ENCODE peak calls at places on chromosomes 13 and 19, in six cellular contexts. B is H1, P is tibial artery, Y is testis, F is spleen, S is small intestine. E is an unnamed sample. For H3K4me1 and H3K27me3, the result is how much of the 10 kb centered on the place peaks cover.

GRCh38 chr13:103663996-103664395 is 597.8 kb upstream of the SLC10A2 start:
- DNase-seq in B (no peak), P (no peak), Y (no peak), F (no peak), S (no peak), E (no peak)

GRCh38 chr13:40061466-40062450 is 406.3 kb downstream of the COG6 start:
- DNase-seq in B (no peak), P (no peak), Y (no peak), F (no peak), S (no peak), E (no peak)

GRCh38 chr13:77779461-77780272 is 82.2 kb downstream of the SLAIN1 start:
- DNase-seq in B (no peak), P (no peak), Y (peak), F (no peak), S (peak), E (no peak)

GRCh38 chr19:16527971-16528521 is 14.2 kb downstream of the CHERP start:
- DNase-seq in B (no peak), P (no peak), Y (peak), F (no peak), S (no peak), E (no peak)

GRCh38 chr13:78978381-78978998 is 319.5 kb upstream of the OBI1 start:
- DNase-seq in B (no peak), P (no peak), Y (peak), F (no peak), S (peak), E (no peak)

GRCh38 chr13:46369506-46370268 is 17.4 kb downstream of the RUBCNL start:
- DNase-seq in B (no peak), P (no peak), Y (no peak), F (no peak), S (no peak), E (no peak)

GRCh38 chr19:49512970-49513745 is 697 bp downstream of the FCGRT start:
- DNase-seq in B (no peak), P (no peak), Y (peak), F (peak), S (peak), E (peak)

GRCh38 chr19:38303517-38304351 is at the start of gene C19orf33:
- DNase-seq in B (no peak), P (no peak), Y (no peak), F (no peak), S (peak), E (no peak)

GRCh38 chr13:44273991-44274810 is 99.4 kb upstream of the SERP2 start:
- DNase-seq in B (no peak), P (no peak), Y (no peak), F (peak), S (peak), E (no peak)

GRCh38 chr19:41309225-41310030 is 544 bp upstream of the CCDC97 start:
- DNase-seq in B (no peak), P (no peak), Y (no peak), F (no peak), S (peak), E (no peak)

GRCh38 chr19:35841961-35842595 is 10.2 kb downstream of the NPHS1 start:
- DNase-seq in B (no peak), P (no peak), Y (no peak), F (no peak), S (no peak), E (no peak)
- H3K4me1 ChIP-seq in B (under half), P (under half), Y (under half), F (under half), S (under half), E (under half)

DNA sequence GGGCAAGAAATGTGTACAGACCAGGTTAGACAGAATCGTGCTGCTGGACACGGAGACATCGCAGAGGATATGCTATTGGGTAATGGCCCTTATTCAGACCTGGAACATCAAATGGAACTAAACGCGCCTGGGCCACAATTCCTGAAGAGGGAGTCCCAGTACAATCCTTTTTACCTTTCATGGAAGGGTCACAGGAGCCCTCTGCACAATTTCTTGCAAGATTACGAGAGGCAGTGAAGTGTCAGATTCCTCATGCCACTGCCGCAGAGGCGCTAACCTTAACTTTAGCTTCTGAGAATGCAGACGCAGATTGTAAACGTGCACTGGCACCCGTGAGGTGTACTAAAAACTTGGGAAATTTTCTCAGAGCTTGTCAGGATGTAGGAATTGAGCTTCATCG is 18.1 kb downstream of the CLEC4M start:
- DNase-seq in B (no peak), P (peak), Y (no peak), F (peak), S (no peak), E (no peak)
- H3K27me3 ChIP-seq in B (under half), P (under half), Y (under half), F (under half), S (under half), E (under half)

GRCh38 chr19:19517235-19517619 is 1.2 kb downstream of the NDUFA13 start:
- DNase-seq in B (no peak), P (no peak), Y (no peak), F (no peak), S (no peak), E (no peak)
- H3K4me3 ChIP-seq in B (peak), P (no peak), Y (no peak), F (no peak), S (no peak), E (no peak)

GRCh38 chr19:34573226-34573864 is 91.8 kb downstream of the WTIP start:
- DNase-seq in B (no peak), P (no peak), Y (no peak), F (no peak), S (no peak), E (no peak)
- H3K4me1 ChIP-seq in B (under half), P (under half), Y (under half), F (under half), S (under half), E (under half)

GRCh38 chr13:33014291-33014690 is 1.9 kb upstream of the KL start:
- DNase-seq in B (no peak), P (no peak), Y (no peak), F (no peak), S (no peak), E (no peak)

GRCh38 chr13:33016414-33017409 is at the start of gene KL:
- DNase-seq in B (no peak), P (peak), Y (peak), F (peak), S (peak), E (no peak)

GRCh38 chr13:33015791-33016323 is 366 bp upstream of the KL start:
- DNase-seq in B (no peak), P (no peak), Y (no peak), F (peak), S (peak), E (no peak)

GRCh38 chr13:33017410-33017929 is 1.2 kb downstream of the KL start:
- DNase-seq in B (no peak), P (peak), Y (peak), F (no peak), S (peak), E (no peak)

GRCh38 chr13:33015275-33015674 is 948 bp upstream of the KL start:
- DNase-seq in B (no peak), P (no peak), Y (no peak), F (no peak), S (no peak), E (no peak)
- H3K27me3 ChIP-seq in B (under half), P (under half), Y (under half), F (under half), S (under half), E (under half)

GRCh38 chr13:95235944-95236343 is 65.3 kb downstream of the ABCC4 start:
- DNase-seq in B (no peak), P (no peak), Y (no peak), F (no peak), S (no peak), E (no peak)

GRCh38 chr13:95237310-95237870 is 63.9 kb downstream of the ABCC4 start:
- DNase-seq in B (no peak), P (no peak), Y (no peak), F (no peak), S (no peak), E (no peak)

GRCh38 chr13:95236774-95237173 is 64.5 kb downstream of the ABCC4 start:
- DNase-seq in B (no peak), P (no peak), Y (no peak), F (no peak), S (peak), E (no peak)

GRCh38 chr13:95243207-95243606 is 58.0 kb downstream of the ABCC4 start:
- DNase-seq in B (no peak), P (no peak), Y (no peak), F (no peak), S (no peak), E (no peak)

GRCh38 chr13:95239293-95239692 is 62.0 kb downstream of the ABCC4 start:
- DNase-seq in B (no peak), P (no peak), Y (no peak), F (no peak), S (no peak), E (no peak)
- H3K4me3 ChIP-seq in B (no peak), P (no peak), Y (no peak), F (no peak), S (no peak), E (no peak)

DNA sequence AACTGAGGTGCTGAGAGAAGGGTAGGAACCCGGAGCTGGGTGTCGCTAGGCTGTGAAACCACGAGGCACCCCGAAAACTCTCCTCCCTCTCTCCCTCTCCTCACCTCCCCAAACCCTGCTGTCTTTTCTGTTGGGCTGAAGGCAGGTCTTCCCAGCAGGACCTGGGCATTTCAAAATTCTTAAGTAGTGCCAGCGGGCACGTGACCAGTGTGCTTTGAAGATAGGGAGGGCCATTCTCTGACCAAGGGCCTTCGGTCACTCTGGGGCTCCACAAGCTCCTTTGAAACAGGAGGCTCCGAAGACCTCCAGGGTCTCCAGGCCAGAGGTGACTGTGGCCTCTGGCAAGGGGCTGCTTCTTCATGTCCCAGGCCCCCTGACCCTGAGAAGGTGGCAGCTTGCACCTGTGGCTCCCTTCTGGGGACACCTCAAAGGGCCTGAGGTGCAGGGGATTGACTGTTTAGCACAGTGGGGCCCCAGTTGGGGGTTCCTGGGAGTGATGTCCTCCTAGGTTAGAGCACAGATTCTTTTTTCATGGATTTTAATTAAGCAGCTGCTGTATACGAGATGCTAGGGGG is 48.3 kb downstream of the DNM2 start:
- DNase-seq in B (no peak), P (no peak), Y (peak), F (no peak), S (no peak), E (no peak)
- H3K4me1 ChIP-seq in B (under half), P (half or more), Y (half or more), F (half or more), S (under half), E (under half)

GRCh38 chr19:35862528-35862927 is 5.8 kb downstream of the KIRREL2 start:
- DNase-seq in B (no peak), P (no peak), Y (peak), F (no peak), S (no peak), E (no peak)
- H3K27me3 ChIP-seq in B (under half), P (under half), Y (under half), F (under half), S (under half), E (under half)